ENCODE peak calls at places on chromosomes 11 and 22, in six cellular contexts. R is MM.1S; H is CD8-positive, alpha-beta memory T cell; C is SK-N-SH; O is pancreas; J is IMR-90. A is an unnamed sample.

GRCh38 chr22:44538518-44539315 is 40.7 kb upstream of the RTL6 start:
- DNase-seq in R (no peak), O (no peak), J (no peak), C (no peak), H (no peak), A (no peak)

GRCh38 chr11:116891746-116892145 is 54.3 kb upstream of the APOA1 start:
- DNase-seq in H (no peak), J (no peak), C (no peak), O (no peak), R (no peak), A (no peak)

GRCh38 chr11:17978553-17979287 is 34.1 kb downstream of the SERGEF start:
- DNase-seq in O (peak; percentile 65), R (peak; percentile 36), C (peak; percentile 61), J (peak; percentile 53), H (no peak), A (peak; percentile 72)

GRCh38 chr11:35932121-35932520 is 11.7 kb upstream of the LDLRAD3 start:
- DNase-seq in R (no peak), C (no peak), J (no peak), O (no peak), H (no peak), A (no peak)

GRCh38 chr11:69052343-69053168 is 3.8 kb downstream of the TPCN2 start:
- DNase-seq in R (peak; percentile 25), H (no peak), O (no peak), C (no peak), J (no peak), A (no peak)

GRCh38 chr11:10122337-10123197 is 171.5 kb downstream of the SBF2 start:
- DNase-seq in O (no peak), H (no peak), J (peak; percentile 57), C (no peak), R (no peak), A (peak; percentile 24)

GRCh38 chr11:114075891-114076441 is 16.5 kb downstream of the ZBTB16 start:
- DNase-seq in H (peak; percentile 55), J (peak; percentile 24), C (peak; percentile 72), R (no peak), O (peak; percentile 38), A (peak; percentile 68)

GRCh38 chr11:61091373-61092279 is 10.7 kb upstream of the CD5 start:
- DNase-seq in H (no peak), R (no peak), J (peak; percentile 12), C (no peak), O (no peak), A (peak; percentile 1)

GRCh38 chr22:47835726-47836125 is 1073.3 kb downstream of the TBC1D22A start:
- DNase-seq in H (no peak), J (peak; percentile 6), O (no peak), C (no peak), R (peak; percentile 69), A (peak; percentile 0)

GRCh38 chr11:2588809-2589537 is 110.8 kb downstream of the KCNQ1OT1 start:
- DNase-seq in J (no peak), R (no peak), H (no peak), O (peak; percentile 44), C (peak; percentile 10), A (no peak)

GRCh38 chr11:94519478-94520084 is 7.3 kb downstream of the C11orf97 start:
- DNase-seq in H (no peak), O (no peak), R (peak; percentile 54), C (peak; percentile 38), J (peak; percentile 49), A (peak; percentile 83)

GRCh38 chr22:37951305-37951704 is 2.1 kb downstream of the C22orf23 start:
- DNase-seq in O (no peak), J (peak; percentile 32), R (no peak), C (no peak), H (no peak), A (peak; percentile 9)

GRCh38 chr11:114399490-114399889 is 821 bp downstream of the C11orf71 start:
- DNase-seq in O (no peak), H (no peak), R (peak; percentile 12), J (no peak), C (peak; percentile 12), A (no peak)

GRCh38 chr11:30351061-30351460 is 28.2 kb downstream of the ARL14EP start:
- DNase-seq in H (no peak), C (no peak), J (no peak), O (no peak), R (no peak), A (no peak)

GRCh38 chr11:12862761-12863469 is 146.2 kb upstream of the RASSF10 start:
- DNase-seq in J (peak; percentile 85), H (no peak), R (no peak), C (peak; percentile 58), O (no peak), A (peak; percentile 85)

GRCh38 chr22:19120829-19121630 is 1.2 kb downstream of the DGCR2 start:
- DNase-seq in C (no peak), H (peak; percentile 30), O (no peak), J (peak; percentile 33), R (no peak), A (peak; percentile 52)

GRCh38 chr22:24503851-24504170 is 8.7 kb downstream of the UPB1 start:
- DNase-seq in J (no peak), H (no peak), R (no peak), C (no peak), O (no peak), A (no peak)

GRCh38 chr22:24505337-24505736 is 10.2 kb downstream of the UPB1 start:
- DNase-seq in O (no peak), J (no peak), H (no peak), C (no peak), R (no peak), A (no peak)

GRCh38 chr22:24507742-24508141 is 12.6 kb downstream of the UPB1 start:
- DNase-seq in O (no peak), R (no peak), J (no peak), H (no peak), C (no peak), A (no peak)

GRCh38 chr22:24503137-24503850 is 8.2 kb downstream of the UPB1 start:
- DNase-seq in R (peak; percentile 55), C (peak; percentile 73), H (peak; percentile 69), J (peak; percentile 63), O (no peak), A (peak; percentile 71)

DNA sequence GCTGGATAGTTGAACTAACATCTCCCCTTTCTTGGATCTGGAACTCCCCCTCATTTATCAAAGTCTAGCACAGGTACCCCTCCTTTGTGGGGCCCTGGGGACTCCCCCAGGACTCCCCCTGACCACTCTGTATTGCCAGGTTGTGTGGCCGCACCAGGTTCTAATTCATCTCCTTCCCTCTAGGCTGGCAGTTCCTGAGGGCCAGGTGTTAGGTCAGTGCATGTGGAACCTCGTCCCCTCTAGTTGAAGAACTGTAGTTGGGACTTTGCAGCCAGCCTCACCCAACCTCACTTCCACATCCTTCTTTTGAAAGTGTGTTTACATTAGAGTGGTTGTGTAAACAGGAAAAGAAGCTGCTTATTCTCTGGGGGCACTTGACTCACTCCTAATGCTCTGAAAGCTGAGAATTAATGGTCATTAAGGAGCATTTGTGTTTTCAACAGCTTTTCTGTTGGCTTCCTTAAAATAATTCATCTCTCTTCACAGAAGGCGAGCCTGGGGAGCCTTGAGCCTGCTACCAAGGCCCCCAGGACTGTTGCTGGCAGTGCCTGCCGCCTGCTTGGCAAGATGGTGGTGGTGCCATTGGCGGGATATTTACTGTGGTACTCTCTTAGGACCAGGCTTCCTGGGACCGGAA is 11.8 kb downstream of the UPB1 start:
- DNase-seq in R (no peak), C (no peak), H (no peak), O (no peak), J (peak; percentile 45), A (peak; percentile 38)
- H3K4me1 ChIP-seq in R (peaks cover 5% of the 10 kb centered on the region), C (peaks cover 2% of the 10 kb centered on the region), H (no peaks in the 10 kb centered on the region), O (peaks cover 14% of the 10 kb centered on the region), J (peaks cover 14% of the 10 kb centered on the region), A (peaks cover 46% of the 10 kb centered on the region)

DNA sequence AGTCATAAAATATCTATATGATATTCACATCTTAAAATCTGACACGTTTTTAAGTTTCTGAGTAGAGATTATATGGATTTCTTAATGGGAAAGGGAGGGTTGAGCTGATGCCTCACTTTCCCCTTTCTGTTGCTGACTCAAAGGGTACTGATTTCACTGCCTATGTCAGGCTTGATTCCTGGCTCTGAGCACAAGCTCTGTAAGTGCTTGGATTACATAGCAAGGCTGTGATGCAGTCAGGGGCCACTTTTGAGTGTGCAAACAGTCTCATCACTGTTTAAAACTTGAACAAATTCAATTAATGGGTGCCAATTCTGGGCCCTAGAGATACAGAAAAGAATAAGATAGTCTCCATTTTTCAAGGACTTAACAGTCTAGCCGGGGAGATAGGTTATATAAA is 14.4 kb downstream of the ATXN10 start:
- DNase-seq in O (no peak), H (no peak), R (no peak), C (no peak), J (peak; percentile 78), A (peak; percentile 59)
- H3K4me1 ChIP-seq in O (peaks cover 12% of the 10 kb centered on the region), H (peaks cover 18% of the 10 kb centered on the region), R (no peaks in the 10 kb centered on the region), C (peaks cover 37% of the 10 kb centered on the region), J (peaks cover 42% of the 10 kb centered on the region), A (peaks cover 52% of the 10 kb centered on the region)

GRCh38 chr22:42033263-42034181 is 34.9 kb downstream of the WBP2NL start:
- DNase-seq in C (no peak), R (no peak), J (no peak), O (no peak), H (no peak), A (no peak)
- H3K4me1 ChIP-seq in C (no peaks in the 10 kb centered on the region), R (peaks cover 18% of the 10 kb centered on the region), J (peaks cover 3% of the 10 kb centered on the region), O (no peaks in the 10 kb centered on the region), H (no peaks in the 10 kb centered on the region), A (no peaks in the 10 kb centered on the region)

GRCh38 chr11:121583825-121584224 is 131.1 kb upstream of the SORL1-AS1 start:
- DNase-seq in O (no peak), R (no peak), J (no peak), H (no peak), C (no peak), A (no peak)
- H3K4me1 ChIP-seq in O (no peaks in the 10 kb centered on the region), R (no peaks in the 10 kb centered on the region), J (peaks cover 2% of the 10 kb centered on the region), H (peaks cover 18% of the 10 kb centered on the region), C (no peaks in the 10 kb centered on the region), A (peaks cover 8% of the 10 kb centered on the region)

GRCh38 chr11:47182380-47182779 is 3.9 kb downstream of the PACSIN3 start:
- DNase-seq in H (no peak), R (no peak), O (no peak), J (no peak), C (no peak), A (no peak)
- H3K4me1 ChIP-seq in H (peaks cover 21% of the 10 kb centered on the region), R (peaks cover 14% of the 10 kb centered on the region), O (no peaks in the 10 kb centered on the region), J (peaks cover 19% of the 10 kb centered on the region), C (peaks cover 27% of the 10 kb centered on the region), A (peaks cover 36% of the 10 kb centered on the region)

DNA sequence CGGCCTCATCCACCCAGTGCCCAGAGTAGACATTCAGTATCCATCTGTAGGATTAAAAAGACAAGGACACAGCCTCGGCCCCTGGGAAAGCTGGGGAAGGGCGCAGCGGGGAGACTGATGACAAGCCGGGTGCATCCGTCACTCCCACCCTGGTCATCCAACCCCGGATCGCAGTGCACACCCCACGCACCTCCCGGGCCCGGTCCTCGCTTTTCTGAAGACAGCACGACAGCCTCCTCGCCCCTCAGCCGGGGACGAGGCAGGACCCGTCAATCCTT is 1.1 kb downstream of the FCHSD2 start:
- DNase-seq in J (no peak), O (peak; percentile 66), R (no peak), H (no peak), C (peak; percentile 54), A (peak; percentile 62)
- H3K4me1 ChIP-seq in J (peaks cover 10% of the 10 kb centered on the region), O (peaks cover 18% of the 10 kb centered on the region), R (peaks cover 34% of the 10 kb centered on the region), H (peaks cover 33% of the 10 kb centered on the region), C (peaks cover 20% of the 10 kb centered on the region), A (peaks cover 21% of the 10 kb centered on the region)